ENCODE peak calls at places on chromosomes 2 and 18, in six cellular contexts. E is uterus, M is mesendoderm, H is MM.1S, J is heart left ventricle, I is lower lobe of right lung. L is an unnamed sample. For H3K27me3, the result is how much of the 10 kb centered on the place peaks cover.

GRCh38 chr2:39470580-39470979 is 33.5 kb upstream of the MAP4K3 start:
- DNase-seq in J (no peak), M (no peak), H (peak), E (no peak), I (no peak), L (no peak)

GRCh38 chr18:7616661-7617060 is 49.5 kb downstream of the PTPRM start:
- DNase-seq in I (no peak), J (peak), M (no peak), E (peak), H (no peak), L (no peak)

GRCh38 chr2:55420244-55420713 is 623 bp upstream of the CCDC88A start:
- DNase-seq in I (no peak), M (no peak), H (no peak), J (no peak), E (no peak), L (no peak)

GRCh38 chr2:187689372-187689771 is 135.1 kb upstream of the TFPI start:
- DNase-seq in J (no peak), I (no peak), M (no peak), E (no peak), H (no peak), L (no peak)

GRCh38 chr2:228698963-228699362 is 517.5 kb upstream of the SPHKAP start:
- DNase-seq in E (no peak), I (no peak), H (no peak), M (no peak), J (no peak), L (no peak)

GRCh38 chr2:215275819-215276218 is 36.0 kb upstream of the ATIC start:
- DNase-seq in M (no peak), E (no peak), J (no peak), H (no peak), I (no peak), L (no peak)

GRCh38 chr2:3313845-3314375 is 63.7 kb downstream of the EIPR1 start:
- DNase-seq in M (no peak), I (peak), J (no peak), H (no peak), E (no peak), L (no peak)

GRCh38 chr2:74685408-74685807 is 31.4 kb downstream of the SEMA4F start:
- DNase-seq in I (no peak), E (no peak), M (no peak), H (no peak), J (no peak), L (no peak)

GRCh38 chr18:46110406-46110805 is 6.2 kb downstream of the HAUS1 start:
- DNase-seq in H (no peak), M (peak), E (no peak), J (no peak), I (no peak), L (no peak)

GRCh38 chr2:120346667-120347358 is 877 bp downstream of the INHBB start:
- DNase-seq in M (no peak), J (no peak), E (no peak), I (no peak), H (no peak), L (no peak)
- H3K27me3 ChIP-seq in M (half or more), J (under half), E (under half), I (half or more), H (half or more), L (half or more)

GRCh38 chr2:143968360-143968759 is 551.6 kb downstream of the ZEB2 start:
- DNase-seq in I (no peak), M (no peak), J (no peak), E (no peak), H (no peak), L (no peak)

GRCh38 chr2:143975216-143975615 is 544.7 kb downstream of the ZEB2 start:
- DNase-seq in E (no peak), H (no peak), I (no peak), M (no peak), J (no peak), L (no peak)

GRCh38 chr2:143977356-143977755 is 542.6 kb downstream of the ZEB2 start:
- DNase-seq in H (no peak), J (no peak), M (no peak), E (no peak), I (no peak), L (no peak)

GRCh38 chr2:143968860-143969259 is 551.1 kb downstream of the ZEB2 start:
- DNase-seq in J (no peak), H (no peak), I (no peak), M (no peak), E (no peak), L (no peak)

DNA sequence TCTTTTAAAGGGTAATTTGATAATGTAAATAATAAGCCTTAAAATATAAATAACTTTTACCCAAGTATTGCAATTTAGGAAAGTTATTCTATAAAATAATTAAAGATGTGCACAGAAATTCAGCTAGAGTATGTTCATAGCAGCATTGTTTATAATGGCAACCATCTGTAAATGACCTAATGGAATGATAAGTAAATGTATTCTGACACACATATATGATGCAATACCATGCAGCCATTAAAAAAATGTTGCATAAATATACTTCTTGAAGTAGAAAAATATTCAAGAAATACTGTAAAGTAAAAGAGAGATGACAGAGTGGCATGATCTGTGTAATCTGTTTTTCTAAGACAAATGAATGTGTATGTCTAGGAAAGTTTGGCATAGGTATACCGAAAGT is 545.7 kb downstream of the ZEB2 start:
- DNase-seq in H (no peak), M (no peak), J (no peak), E (no peak), I (no peak), L (no peak)
- H3K27me3 ChIP-seq in H (under half), M (under half), J (under half), E (under half), I (under half), L (under half)

DNA sequence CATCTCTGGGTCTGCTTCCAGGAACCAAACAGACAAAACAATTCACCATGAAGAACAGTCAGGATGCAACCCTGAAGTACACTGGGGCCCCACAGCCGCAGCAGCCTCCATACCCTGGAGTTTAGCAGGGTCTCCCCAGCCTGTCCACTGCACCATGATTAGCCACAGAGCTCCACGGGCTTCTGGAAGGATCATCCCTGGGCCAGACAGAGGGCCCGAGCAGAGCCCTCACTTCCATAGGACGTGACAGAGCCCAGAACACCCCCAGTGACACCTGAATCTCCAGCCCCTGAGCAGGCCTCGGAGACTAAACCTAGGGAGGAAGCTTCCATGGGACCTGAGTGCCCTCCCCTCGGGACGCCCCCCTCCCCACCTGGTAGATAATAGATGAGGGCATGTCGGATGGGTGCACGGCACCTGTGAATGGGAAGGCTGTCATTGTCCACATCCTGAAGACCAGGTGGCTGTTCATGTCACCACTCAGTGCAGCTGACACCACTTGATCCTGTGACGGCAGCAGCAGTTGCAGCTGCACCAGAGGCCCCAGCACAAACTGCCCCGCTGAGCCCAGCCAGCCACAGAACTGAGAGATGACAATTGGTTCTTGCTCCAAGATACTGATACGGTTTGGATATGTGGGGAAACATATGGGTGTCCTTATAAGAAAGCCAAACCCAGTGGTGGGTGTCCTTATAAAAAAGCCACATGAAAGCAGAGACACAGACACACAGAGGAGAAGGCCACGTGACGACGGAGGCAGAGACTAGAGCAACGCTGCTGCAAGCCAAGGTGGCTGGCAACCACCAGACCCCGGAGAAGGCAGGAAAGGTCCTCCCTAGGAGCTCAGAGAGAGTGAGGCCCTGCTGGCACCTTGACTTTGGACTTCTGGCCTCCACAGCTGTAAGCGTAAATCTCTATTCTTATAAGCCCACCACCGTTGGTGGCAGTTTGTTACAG is 23.2 kb downstream of the KIF1A start:
- DNase-seq in J (no peak), M (no peak), E (no peak), I (peak), H (no peak), L (no peak)
- H3K27me3 ChIP-seq in J (under half), M (under half), E (under half), I (under half), H (half or more), L (under half)

GRCh38 chr2:229718057-229718456 is 3.7 kb upstream of the DNER start:
- DNase-seq in H (no peak), J (no peak), E (no peak), M (no peak), I (no peak), L (no peak)

GRCh38 chr2:229714080-229714735 is at the start of gene DNER:
- DNase-seq in H (peak), I (peak), M (peak), E (no peak), J (no peak), L (peak)

GRCh38 chr2:229714736-229715541 is 584 bp upstream of the DNER start:
- DNase-seq in M (peak), H (peak), J (peak), E (peak), I (peak), L (peak)

GRCh38 chr2:229713371-229714079 is 830 bp downstream of the DNER start:
- DNase-seq in I (no peak), J (no peak), H (peak), M (peak), E (no peak), L (no peak)

DNA sequence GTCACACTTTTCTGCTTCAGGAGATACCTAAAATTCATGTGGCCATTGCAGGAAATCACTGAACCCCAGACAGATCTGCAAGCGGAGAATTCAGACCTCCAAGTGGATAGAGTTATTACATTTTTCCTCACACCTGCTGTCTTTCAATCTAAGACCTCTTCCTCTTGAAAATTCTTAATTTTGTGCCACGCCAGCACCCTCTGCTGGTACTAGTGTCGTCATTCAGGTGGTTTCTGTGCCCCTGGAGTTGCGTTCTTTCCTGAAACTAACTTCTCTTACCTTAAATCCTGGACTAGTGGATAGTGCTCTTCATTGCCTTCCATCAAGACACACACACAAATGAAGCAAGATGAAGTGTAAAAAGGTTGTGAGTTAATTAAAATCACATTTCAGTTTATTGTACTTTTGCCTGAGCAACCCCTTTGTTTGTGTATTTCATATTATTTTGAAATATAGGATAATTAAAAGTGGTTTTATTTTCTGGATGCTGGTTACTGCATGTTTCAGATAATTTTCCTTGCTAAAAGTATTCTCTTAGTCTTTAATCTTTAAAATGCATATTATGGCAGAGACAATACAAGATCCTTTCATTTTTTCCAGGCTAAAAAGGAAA is 1.6 kb upstream of the DNER start:
- DNase-seq in M (peak), E (no peak), J (no peak), I (no peak), H (peak), L (no peak)
- H3K27me3 ChIP-seq in M (under half), E (under half), J (under half), I (half or more), H (under half), L (under half)

GRCh38 chr2:172106128-172106961 is 3.6 kb upstream of the DLX2 start:
- DNase-seq in E (no peak), M (peak), H (peak), J (no peak), I (no peak), L (no peak)

GRCh38 chr2:172102858-172103359 is at the start of gene DLX2:
- DNase-seq in H (peak), I (peak), J (peak), E (peak), M (peak), L (peak)

GRCh38 chr2:172107690-172108586 is 5.2 kb upstream of the DLX2 start:
- DNase-seq in I (no peak), E (no peak), M (peak), J (no peak), H (no peak), L (peak)

GRCh38 chr2:172103471-172104292 is 982 bp upstream of the DLX2 start:
- DNase-seq in H (peak), M (peak), J (peak), E (peak), I (peak), L (peak)

DNA sequence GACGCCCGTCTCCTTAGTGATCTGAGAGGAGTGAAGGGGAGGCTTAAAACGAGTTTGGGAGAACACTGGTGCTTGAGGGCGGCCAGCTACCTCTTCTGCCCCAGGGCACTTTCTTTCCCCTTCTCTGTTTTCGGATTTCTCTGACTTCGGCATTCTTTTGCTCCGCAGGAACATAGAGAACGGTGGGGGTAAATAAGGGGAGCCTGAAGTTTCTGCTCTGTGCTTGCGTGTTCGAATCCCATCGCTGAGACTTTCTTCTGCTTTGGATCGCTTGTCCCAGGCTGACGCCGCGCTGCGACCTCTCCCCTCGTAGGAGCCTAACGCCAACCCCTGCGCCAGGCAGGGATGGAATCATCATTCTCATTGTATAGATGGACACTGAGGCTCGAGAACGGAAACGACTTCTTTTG is 3.0 kb upstream of the DLX2 start:
- DNase-seq in H (no peak), E (no peak), I (no peak), J (no peak), M (peak), L (no peak)
- H3K27me3 ChIP-seq in H (under half), E (half or more), I (half or more), J (half or more), M (under half), L (half or more)

GRCh38 chr2:172108587-172108930 is 5.9 kb upstream of the DLX2 start:
- DNase-seq in E (no peak), M (no peak), J (no peak), I (no peak), H (no peak), L (no peak)

GRCh38 chr2:172113617-172114016 is 10.9 kb upstream of the DLX2 start:
- DNase-seq in J (no peak), M (peak), H (no peak), E (no peak), I (no peak), L (no peak)

GRCh38 chr2:172114579-172114978 is 11.9 kb upstream of the DLX2 start:
- DNase-seq in E (no peak), M (no peak), I (no peak), H (no peak), J (no peak), L (no peak)

GRCh38 chr2:172109670-172110421 is 7.1 kb upstream of the DLX2 start:
- DNase-seq in M (peak), H (no peak), J (no peak), I (no peak), E (no peak), L (peak)

GRCh38 chr2:172109256-172109655 is 6.6 kb upstream of the DLX2 start:
- DNase-seq in H (no peak), E (no peak), I (no peak), M (peak), J (no peak), L (no peak)
- H3K27me3 ChIP-seq in H (under half), E (under half), I (half or more), M (under half), J (under half), L (under half)